ENCODE peak calls at places on chromosome 14, in nine cellular contexts. L is fibroblast of mammary gland, O is tibial nerve, Y is Caco-2, W is GDM1, Q is DMS153, T is pons, U is HEK293T, M is HT1080. N is an unnamed sample.

GRCh38 chr14:92759679-92760523 is 11.5 kb upstream of the LGMN start:
- DNase-seq in L (no peak), O (no peak), Y (no peak), W (no peak), Q (no peak), T (no peak), U (no peak), M (no peak), N (no peak)

GRCh38 chr14:86013663-86014062 is 483.7 kb downstream of the FLRT2 start:
- DNase-seq in L (peak), O (no peak), Y (no peak), W (no peak), Q (peak), T (no peak), U (no peak), M (peak), N (peak)

GRCh38 chr14:32820686-32821085 is 118.0 kb upstream of the NPAS3 start:
- DNase-seq in L (no peak), O (no peak), Y (no peak), W (no peak), Q (no peak), T (no peak), U (no peak), M (no peak), N (no peak)

GRCh38 chr14:95961481-95961880 is 77.7 kb upstream of the C14orf132 start:
- DNase-seq in L (no peak), O (no peak), Y (no peak), W (no peak), Q (no peak), T (no peak), U (no peak), M (peak), N (no peak)

GRCh38 chr14:29569194-29569593 is 358.5 kb downstream of the PRKD1 start:
- DNase-seq in L (no peak), O (no peak), Y (no peak), W (no peak), Q (no peak), T (no peak), U (no peak), M (no peak), N (no peak)

GRCh38 chr14:67487937-67488893 is at the start of gene TMEM229B:
- DNase-seq in L (no peak), O (no peak), Y (no peak), W (peak), Q (no peak), T (peak), U (no peak), M (peak), N (peak)

GRCh38 chr14:72699852-72700257 is 194.0 kb downstream of the DPF3 start:
- DNase-seq in L (peak), O (peak), Y (no peak), W (peak), Q (no peak), T (peak), U (no peak), M (peak), N (peak)

GRCh38 chr14:35944847-35945246 is 118.7 kb downstream of the BRMS1L start:
- DNase-seq in L (no peak), O (no peak), Y (peak), W (no peak), Q (no peak), T (no peak), U (peak), M (peak), N (no peak)

GRCh38 chr14:95493976-95494375 is 22.5 kb downstream of the SYNE3 start:
- DNase-seq in L (no peak), O (no peak), Y (no peak), W (no peak), Q (no peak), T (no peak), U (no peak), M (no peak), N (no peak)

GRCh38 chr14:31926123-31926522 is 151.0 kb upstream of the ARHGAP5 start:
- DNase-seq in L (peak), O (no peak), Y (no peak), W (peak), Q (no peak), T (peak), U (peak), M (peak), N (peak)

GRCh38 chr14:74408870-74409269 is 17.1 kb downstream of the SYNDIG1L start:
- DNase-seq in L (no peak), O (no peak), Y (no peak), W (no peak), Q (no peak), T (no peak), U (no peak), M (no peak), N (no peak)

GRCh38 chr14:71728386-71728785 is 203.8 kb upstream of the RGS6 start:
- DNase-seq in L (no peak), O (no peak), Y (no peak), W (no peak), Q (no peak), T (no peak), U (no peak), M (no peak), N (no peak)

GRCh38 chr14:94312481-94313246 is 10.5 kb downstream of the SERPINA6 start:
- DNase-seq in L (no peak), O (no peak), Y (no peak), W (no peak), Q (no peak), T (no peak), U (no peak), M (no peak), N (no peak)